ENCODE peak calls at places on chromosome 9, in four cellular contexts. One of them, this sample, is unnamed. For H3K4me1, the result is how much of the 10 kb centered on the place peaks cover.

GRCh38 chr9:93949694-93950449 is 5.3 kb downstream of the BARX1 start:
- DNase-seq in mammary epithelial cell: peak
- DNase-seq in HCT116: peak
- DNase-seq in endothelial cell of umbilical vein: no peak
- DNase-seq in this sample: no peak

GRCh38 chr9:32069169-32069813 is 315.2 kb upstream of the ACO1 start:
- DNase-seq in mammary epithelial cell: no peak
- DNase-seq in endothelial cell of umbilical vein: no peak
- DNase-seq in HCT116: no peak
- DNase-seq in this sample: no peak

GRCh38 chr9:128828719-128829452 is 708 bp downstream of the SPOUT1 start:
- DNase-seq in HCT116: no peak
- DNase-seq in mammary epithelial cell: peak
- DNase-seq in endothelial cell of umbilical vein: no peak
- DNase-seq in this sample: no peak

GRCh38 chr9:134163374-134164196 is 779 bp downstream of the RNU6ATAC start:
- DNase-seq in endothelial cell of umbilical vein: peak
- DNase-seq in mammary epithelial cell: peak
- DNase-seq in HCT116: no peak
- DNase-seq in this sample: peak

GRCh38 chr9:129235931-129236331 is 57.9 kb upstream of the IER5L start:
- DNase-seq in mammary epithelial cell: no peak
- DNase-seq in endothelial cell of umbilical vein: no peak
- DNase-seq in HCT116: no peak
- DNase-seq in this sample: no peak

GRCh38 chr9:110750272-110750671 is 81.7 kb downstream of the MUSK start:
- DNase-seq in endothelial cell of umbilical vein: no peak
- DNase-seq in HCT116: no peak
- DNase-seq in mammary epithelial cell: no peak
- DNase-seq in this sample: no peak

GRCh38 chr9:81492710-81493447 is 196.5 kb downstream of the TLE1 start:
- DNase-seq in endothelial cell of umbilical vein: no peak
- DNase-seq in mammary epithelial cell: peak
- DNase-seq in HCT116: no peak
- DNase-seq in this sample: peak

GRCh38 chr9:36970007-36970888 is 63.8 kb downstream of the PAX5 start:
- DNase-seq in endothelial cell of umbilical vein: no peak
- DNase-seq in mammary epithelial cell: peak
- DNase-seq in HCT116: no peak
- DNase-seq in this sample: no peak

GRCh38 chr9:87590996-87591395 is 93.3 kb downstream of the DAPK1 start:
- DNase-seq in HCT116: no peak
- DNase-seq in mammary epithelial cell: no peak
- DNase-seq in endothelial cell of umbilical vein: no peak
- DNase-seq in this sample: no peak
- H3K4me1 ChIP-seq in HCT116: under half
- H3K4me1 ChIP-seq in mammary epithelial cell: under half
- H3K4me1 ChIP-seq in endothelial cell of umbilical vein: under half
- H3K4me1 ChIP-seq in this sample: under half

GRCh38 chr9:88604836-88605499 is 70.0 kb downstream of the NXNL2 start:
- DNase-seq in mammary epithelial cell: no peak
- DNase-seq in HCT116: no peak
- DNase-seq in endothelial cell of umbilical vein: no peak
- DNase-seq in this sample: peak

GRCh38 chr9:88605500-88606172 is 70.7 kb downstream of the NXNL2 start:
- DNase-seq in HCT116: no peak
- DNase-seq in endothelial cell of umbilical vein: no peak
- DNase-seq in mammary epithelial cell: no peak
- DNase-seq in this sample: peak
- H3K27ac ChIP-seq in HCT116: no peak
- H3K27ac ChIP-seq in endothelial cell of umbilical vein: no peak
- H3K27ac ChIP-seq in mammary epithelial cell: no peak
- H3K27ac ChIP-seq in this sample: no peak

GRCh38 chr9:130659699-130660248 is 4.6 kb upstream of the PRDM12 start:
- DNase-seq in HCT116: no peak
- DNase-seq in endothelial cell of umbilical vein: no peak
- DNase-seq in mammary epithelial cell: no peak
- DNase-seq in this sample: no peak
- TF ChIP-seq EZH2 in HCT116: no peak
- TF ChIP-seq EZH2 in endothelial cell of umbilical vein: no peak
- TF ChIP-seq EZH2 in mammary epithelial cell: no peak
- TF ChIP-seq EZH2 in this sample: peak

GRCh38 chr9:86187121-86187520 is 72.3 kb downstream of the C9orf153 start:
- DNase-seq in endothelial cell of umbilical vein: no peak
- DNase-seq in mammary epithelial cell: no peak
- DNase-seq in HCT116: no peak
- DNase-seq in this sample: no peak
- H3K4me1 ChIP-seq in endothelial cell of umbilical vein: under half
- H3K4me1 ChIP-seq in mammary epithelial cell: under half
- H3K4me1 ChIP-seq in HCT116: under half
- H3K4me1 ChIP-seq in this sample: under half

GRCh38 chr9:19151425-19152159 is 24.3 kb upstream of the PLIN2 start:
- DNase-seq in endothelial cell of umbilical vein: no peak
- DNase-seq in mammary epithelial cell: no peak
- DNase-seq in HCT116: no peak
- DNase-seq in this sample: no peak

GRCh38 chr9:19156805-19157204 is 29.5 kb upstream of the PLIN2 start:
- DNase-seq in endothelial cell of umbilical vein: no peak
- DNase-seq in mammary epithelial cell: no peak
- DNase-seq in HCT116: no peak
- DNase-seq in this sample: no peak

GRCh38 chr9:19154135-19154612 is 26.9 kb upstream of the PLIN2 start:
- DNase-seq in endothelial cell of umbilical vein: no peak
- DNase-seq in mammary epithelial cell: peak
- DNase-seq in HCT116: no peak
- DNase-seq in this sample: peak

GRCh38 chr9:19156026-19156474 is 28.8 kb upstream of the PLIN2 start:
- DNase-seq in HCT116: no peak
- DNase-seq in endothelial cell of umbilical vein: no peak
- DNase-seq in mammary epithelial cell: no peak
- DNase-seq in this sample: no peak

GRCh38 chr9:19155106-19155999 is 28.1 kb upstream of the PLIN2 start:
- DNase-seq in HCT116: no peak
- DNase-seq in endothelial cell of umbilical vein: no peak
- DNase-seq in mammary epithelial cell: no peak
- DNase-seq in this sample: no peak
- H3K27ac ChIP-seq in HCT116: no peak
- H3K27ac ChIP-seq in endothelial cell of umbilical vein: no peak
- H3K27ac ChIP-seq in mammary epithelial cell: no peak
- H3K27ac ChIP-seq in this sample: no peak

GRCh38 chr9:21974230-21974541 is 20.0 kb downstream of the CDKN2A start:
- DNase-seq in mammary epithelial cell: no peak
- DNase-seq in HCT116: no peak
- DNase-seq in endothelial cell of umbilical vein: peak
- DNase-seq in this sample: no peak

GRCh38 chr9:21972361-21972760 is 21.8 kb downstream of the CDKN2A start:
- DNase-seq in endothelial cell of umbilical vein: no peak
- DNase-seq in mammary epithelial cell: no peak
- DNase-seq in HCT116: no peak
- DNase-seq in this sample: no peak

GRCh38 chr9:21976334-21976875 is 17.8 kb downstream of the CDKN2A start:
- DNase-seq in HCT116: no peak
- DNase-seq in endothelial cell of umbilical vein: no peak
- DNase-seq in mammary epithelial cell: no peak
- DNase-seq in this sample: no peak

GRCh38 chr9:21970800-21971620 is 23.2 kb downstream of the CDKN2A start:
- DNase-seq in HCT116: no peak
- DNase-seq in endothelial cell of umbilical vein: no peak
- DNase-seq in mammary epithelial cell: no peak
- DNase-seq in this sample: no peak

GRCh38 chr9:21974542-21975409 is 19.4 kb downstream of the CDKN2A start:
- DNase-seq in mammary epithelial cell: no peak
- DNase-seq in endothelial cell of umbilical vein: peak
- DNase-seq in HCT116: peak
- DNase-seq in this sample: peak
- TF ChIP-seq EZH2 in mammary epithelial cell: no peak
- TF ChIP-seq EZH2 in endothelial cell of umbilical vein: peak
- TF ChIP-seq EZH2 in HCT116: no peak
- TF ChIP-seq EZH2 in this sample: peak

GRCh38 chr9:79663299-79663698 is 91.5 kb downstream of the TLE4 start:
- DNase-seq in HCT116: no peak
- DNase-seq in mammary epithelial cell: no peak
- DNase-seq in endothelial cell of umbilical vein: no peak
- DNase-seq in this sample: peak
- H3K4me1 ChIP-seq in HCT116: under half
- H3K4me1 ChIP-seq in mammary epithelial cell: under half
- H3K4me1 ChIP-seq in endothelial cell of umbilical vein: under half
- H3K4me1 ChIP-seq in this sample: under half

GRCh38 chr9:123164285-123164684 is 104.1 kb downstream of the STRBP start:
- DNase-seq in HCT116: no peak
- DNase-seq in endothelial cell of umbilical vein: no peak
- DNase-seq in mammary epithelial cell: no peak
- DNase-seq in this sample: no peak

GRCh38 chr9:123168526-123168925 is 99.9 kb downstream of the STRBP start:
- DNase-seq in HCT116: no peak
- DNase-seq in endothelial cell of umbilical vein: no peak
- DNase-seq in mammary epithelial cell: no peak
- DNase-seq in this sample: no peak

GRCh38 chr9:123165813-123166212 is 102.6 kb downstream of the STRBP start:
- DNase-seq in HCT116: no peak
- DNase-seq in mammary epithelial cell: no peak
- DNase-seq in endothelial cell of umbilical vein: no peak
- DNase-seq in this sample: no peak

GRCh38 chr9:123169926-123170325 is 98.5 kb downstream of the STRBP start:
- DNase-seq in mammary epithelial cell: no peak
- DNase-seq in endothelial cell of umbilical vein: no peak
- DNase-seq in HCT116: no peak
- DNase-seq in this sample: no peak

DNA sequence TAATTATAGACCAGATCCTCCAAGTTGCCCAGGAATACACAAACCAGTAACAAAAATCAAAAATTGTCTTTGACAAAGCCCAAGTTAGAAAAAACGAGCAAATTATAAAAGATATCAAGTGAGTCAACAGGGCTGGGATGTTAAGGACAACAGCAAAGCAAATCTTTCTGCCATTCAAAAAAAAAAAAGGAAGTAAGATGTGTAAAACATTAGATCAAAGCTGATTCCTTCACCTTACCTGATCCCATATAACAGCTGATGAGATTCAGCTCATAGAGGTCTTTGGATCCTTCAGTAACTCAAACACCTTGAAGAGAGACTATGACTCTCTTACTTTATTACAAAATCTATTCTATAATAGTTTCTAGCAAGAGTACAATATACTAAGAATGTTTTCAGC is 100.9 kb downstream of the STRBP start:
- DNase-seq in endothelial cell of umbilical vein: no peak
- DNase-seq in HCT116: no peak
- DNase-seq in mammary epithelial cell: no peak
- DNase-seq in this sample: no peak
- H3K27ac ChIP-seq in endothelial cell of umbilical vein: no peak
- H3K27ac ChIP-seq in HCT116: no peak
- H3K27ac ChIP-seq in mammary epithelial cell: no peak
- H3K27ac ChIP-seq in this sample: no peak

DNA sequence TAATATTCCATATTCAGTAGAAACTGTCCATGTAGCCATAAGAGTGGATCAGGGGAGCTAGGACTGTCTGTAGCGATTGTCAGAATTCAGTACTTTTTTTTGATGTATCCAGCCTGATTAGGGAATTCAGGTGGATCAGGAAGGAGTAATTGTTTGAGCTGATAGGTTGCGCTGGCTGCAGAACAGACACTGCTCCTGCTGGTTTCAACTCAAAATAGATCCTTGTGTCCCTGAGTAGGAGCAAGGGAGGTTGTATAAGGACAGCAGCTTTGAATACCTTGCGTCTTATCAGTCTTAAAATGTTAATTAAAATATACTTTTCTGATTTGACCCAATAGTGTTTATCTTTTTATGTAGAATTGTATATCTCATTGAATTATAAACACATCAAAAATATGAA is 229.6 kb downstream of the KDM4C start:
- DNase-seq in HCT116: no peak
- DNase-seq in mammary epithelial cell: no peak
- DNase-seq in endothelial cell of umbilical vein: no peak
- DNase-seq in this sample: no peak
- TF ChIP-seq EZH2 in HCT116: no peak
- TF ChIP-seq EZH2 in mammary epithelial cell: no peak
- TF ChIP-seq EZH2 in endothelial cell of umbilical vein: no peak
- TF ChIP-seq EZH2 in this sample: no peak

GRCh38 chr9:106883030-106883429 is 20.1 kb downstream of the ZNF462 start:
- DNase-seq in HCT116: no peak
- DNase-seq in mammary epithelial cell: no peak
- DNase-seq in endothelial cell of umbilical vein: peak
- DNase-seq in this sample: no peak
- H3K4me1 ChIP-seq in HCT116: under half
- H3K4me1 ChIP-seq in mammary epithelial cell: half or more
- H3K4me1 ChIP-seq in endothelial cell of umbilical vein: under half
- H3K4me1 ChIP-seq in this sample: under half

This sample was measured in fibroblast of lung.